ENCODE peak calls at places on chromosome 2, in ten cellular contexts. W, S, P, X, H, A, F, T, G and Z are unnamed samples.

GRCh38 chr2:179226203-179226960 is 38.2 kb downstream of the SESTD1 start:
- DNase-seq in F (no peak), G (peak; percentile 48), H (no peak), W (no peak), A (no peak), X (peak; percentile 86), T (no peak), P (no peak), S (no peak), Z (peak; percentile 41)

GRCh38 chr2:39379643-39380524 is 57.2 kb downstream of the MAP4K3 start:
- DNase-seq in F (no peak), T (no peak), G (no peak), S (no peak), A (no peak), W (peak; percentile 31), H (no peak), P (no peak), X (peak; percentile 17), Z (no peak)

GRCh38 chr2:147441140-147441539 is 403.7 kb upstream of the ACVR2A start:
- DNase-seq in T (no peak), G (no peak), P (no peak), W (no peak), S (no peak), A (no peak), H (no peak), F (no peak), X (no peak), Z (no peak)

GRCh38 chr2:117980381-117980780 is 33.5 kb downstream of the CCDC93 start:
- DNase-seq in P (no peak), G (no peak), S (no peak), F (no peak), T (no peak), W (no peak), H (no peak), A (no peak), X (no peak), Z (no peak)

GRCh38 chr2:96806468-96807126 is 9.5 kb upstream of the CNNM3 start:
- DNase-seq in A (no peak), H (no peak), S (no peak), P (peak; percentile 41), T (no peak), G (no peak), W (peak; percentile 38), X (no peak), F (no peak), Z (no peak)

GRCh38 chr2:237254369-237254861 is 159.5 kb downstream of the COL6A3 start:
- DNase-seq in A (no peak), H (no peak), P (no peak), T (no peak), S (no peak), F (no peak), W (no peak), G (no peak), X (no peak), Z (no peak)

GRCh38 chr2:189379287-189379630 is 62.0 kb upstream of the WDR75 start:
- DNase-seq in S (no peak), T (no peak), F (no peak), H (no peak), X (no peak), A (no peak), G (no peak), P (no peak), W (no peak), Z (no peak)

GRCh38 chr2:69490486-69490885 is 53.3 kb upstream of the NFU1 start:
- DNase-seq in A (no peak), H (no peak), T (no peak), W (no peak), G (no peak), S (no peak), P (no peak), F (no peak), X (no peak), Z (no peak)

GRCh38 chr2:7023542-7023941 is 106.3 kb downstream of the RNF144A start:
- DNase-seq in W (no peak), X (no peak), F (no peak), T (no peak), P (no peak), S (no peak), H (no peak), G (peak; percentile 61), A (no peak), Z (no peak)

GRCh38 chr2:180664507-180664906 is 315.9 kb upstream of the UBE2E3 start:
- DNase-seq in H (no peak), F (no peak), X (no peak), T (no peak), G (no peak), S (no peak), P (no peak), W (no peak), A (no peak), Z (no peak)

GRCh38 chr2:220000586-220000985 is 373.2 kb downstream of the SLC4A3 start:
- DNase-seq in S (no peak), X (no peak), W (no peak), F (no peak), G (no peak), H (no peak), P (no peak), A (no peak), T (no peak), Z (no peak)

GRCh38 chr2:14255135-14255820 is 377.2 kb upstream of the LRATD1 start:
- DNase-seq in X (no peak), F (no peak), G (peak; percentile 15), W (no peak), P (no peak), A (no peak), H (no peak), T (no peak), S (peak; percentile 38), Z (no peak)